ENCODE peak calls at places on chromosome 15, in nine cellular contexts. K, M, Q, I, U, B, W, N and R are unnamed samples.

GRCh38 chr15:95693917-95694316 is 636.6 kb upstream of the NR2F2 start:
- DNase-seq in K (no peak), M (no peak), Q (no peak), I (no peak), U (no peak), B (no peak), W (no peak), N (no peak), R (no peak)

GRCh38 chr15:61037031-61037430 is 192.1 kb downstream of the RORA start:
- DNase-seq in K (no peak), M (no peak), Q (no peak), I (no peak), U (no peak), B (no peak), W (no peak), N (no peak), R (no peak)

GRCh38 chr15:29115093-29115991 is 154.3 kb downstream of the NSMCE3 start:
- DNase-seq in K (peak; percentile 51), M (no peak), Q (no peak), I (no peak), U (peak; percentile 21), B (no peak), W (no peak), N (no peak), R (no peak)

GRCh38 chr15:80585544-80586018 is 109.5 kb upstream of the ABHD17C start:
- DNase-seq in K (no peak), M (no peak), Q (no peak), I (peak; percentile 13), U (no peak), B (no peak), W (no peak), N (no peak), R (no peak)

GRCh38 chr15:74725845-74726773 is 781 bp upstream of the CYP1A1 start:
- DNase-seq in K (peak; percentile 56), M (no peak), Q (peak; percentile 29), I (peak; percentile 44), U (no peak), B (peak; percentile 21), W (peak; percentile 46), N (peak; percentile 28), R (no peak)

GRCh38 chr15:81338422-81339007 is 14.6 kb upstream of the STARD5 start:
- DNase-seq in K (no peak), M (peak; percentile 64), Q (peak; percentile 61), I (no peak), U (no peak), B (peak; percentile 22), W (no peak), N (peak; percentile 78), R (peak; percentile 85)

GRCh38 chr15:63476229-63476632 is 28.2 kb upstream of the USP3 start:
- DNase-seq in K (no peak), M (no peak), Q (no peak), I (no peak), U (no peak), B (no peak), W (peak; percentile 85), N (no peak), R (no peak)

GRCh38 chr15:73051402-73051810 is 857 bp upstream of the NEO1 start:
- DNase-seq in K (peak; percentile 42), M (peak; percentile 6), Q (peak; percentile 59), I (peak; percentile 78), U (peak; percentile 62), B (no peak), W (no peak), N (no peak), R (peak; percentile 79)

GRCh38 chr15:76073554-76073953 is 13.8 kb downstream of the TMEM266 start:
- DNase-seq in K (no peak), M (no peak), Q (no peak), I (no peak), U (no peak), B (no peak), W (no peak), N (no peak), R (no peak)

GRCh38 chr15:98085003-98085639 is 124.6 kb downstream of the ARRDC4 start:
- DNase-seq in K (no peak), M (peak; percentile 71), Q (peak; percentile 60), I (peak; percentile 48), U (no peak), B (peak; percentile 35), W (peak; percentile 43), N (no peak), R (no peak)

DNA sequence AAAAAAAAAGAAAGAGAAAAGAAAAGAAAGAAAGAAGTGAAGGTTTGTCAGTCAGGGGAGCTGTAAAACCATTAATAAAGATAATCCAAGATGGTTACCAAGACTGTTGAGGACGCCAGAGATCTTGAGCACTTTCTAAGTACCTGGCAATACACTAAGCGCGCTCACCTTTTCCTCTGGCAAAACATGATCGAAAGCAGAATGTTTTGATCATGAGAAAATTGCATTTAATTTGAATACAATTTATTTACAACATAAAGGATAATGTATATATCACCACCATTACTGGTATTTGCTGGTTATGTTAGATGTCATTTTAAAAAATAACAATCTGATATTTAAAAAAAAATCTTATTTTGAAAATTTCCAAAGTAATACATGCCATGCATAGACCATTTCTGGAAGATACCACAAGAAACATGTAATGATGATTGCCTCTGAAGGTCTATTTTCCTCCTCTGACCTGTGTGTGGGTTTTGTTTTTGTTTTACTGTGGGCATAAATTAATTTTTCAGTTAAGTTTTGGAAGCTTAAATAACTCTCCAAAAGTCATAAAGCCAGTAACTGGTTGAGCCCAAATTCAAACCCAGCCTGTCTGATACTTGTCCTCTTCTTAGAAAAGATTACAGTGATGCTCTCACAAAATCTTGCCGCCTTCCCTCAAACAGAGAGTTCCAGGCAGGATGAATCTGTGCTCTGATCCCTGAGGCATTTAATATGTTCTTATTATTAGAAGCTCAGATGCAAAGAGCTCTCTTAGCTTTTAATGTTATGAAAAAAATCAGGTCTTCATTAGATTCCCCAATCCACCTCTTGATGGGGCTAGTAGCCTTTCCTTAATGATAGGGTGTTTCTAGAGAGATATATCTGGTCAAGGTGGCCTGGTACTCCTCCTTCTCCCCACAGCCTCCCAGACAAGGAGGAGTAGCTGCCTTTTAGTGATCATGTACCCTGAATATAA is 2.0 kb downstream of the B2M start:
- DNase-seq in K (peak; percentile 39), M (no peak), Q (no peak), I (no peak), U (no peak), B (no peak), W (peak; percentile 27), N (no peak), R (no peak)
- TF ChIP-seq POLR2A in K (no peak), M (no peak), Q (no peak), I (no peak), U (no peak), B (no peak), W (no peak), N (no peak), R (no peak)

DNA sequence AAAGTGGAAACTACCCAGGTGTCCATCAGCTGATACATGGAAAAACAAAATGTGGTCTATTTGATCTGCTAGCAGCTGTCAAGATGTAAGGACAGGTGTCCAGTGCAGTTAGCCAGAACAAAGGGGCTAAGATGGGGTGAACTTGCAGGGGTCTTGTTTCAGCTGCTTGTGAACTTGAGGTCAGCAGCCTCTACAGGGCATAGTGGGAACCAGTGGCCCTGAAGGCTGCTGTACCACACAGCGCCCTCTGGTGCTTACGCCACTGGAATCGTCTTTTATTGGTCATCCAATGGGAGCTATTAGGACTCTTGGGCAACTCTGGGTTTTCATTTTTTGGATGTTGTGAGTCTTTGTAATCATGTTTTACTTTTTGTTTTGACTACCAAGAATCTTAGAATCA is 62.2 kb upstream of the CTSH start:
- DNase-seq in K (peak; percentile 79), M (peak; percentile 68), Q (no peak), I (peak; percentile 53), U (no peak), B (peak; percentile 40), W (peak; percentile 75), N (no peak), R (no peak)
- H3K4me3 ChIP-seq in K (no peak overlapping the region), M (no peak overlapping the region), Q (no peak overlapping the region), I (no peak overlapping the region), U (no peak overlapping the region), B (no peak overlapping the region), W (no peak overlapping the region), N (no peak overlapping the region), R (no peak overlapping the region)

GRCh38 chr15:87609474-87609873 is 647.1 kb downstream of the NTRK3 start:
- DNase-seq in K (no peak), M (no peak), Q (no peak), I (no peak), U (no peak), B (peak; percentile 17), W (no peak), N (no peak), R (no peak)

GRCh38 chr15:87609909-87610308 is 646.6 kb downstream of the NTRK3 start:
- DNase-seq in K (peak; percentile 16), M (no peak), Q (no peak), I (no peak), U (no peak), B (no peak), W (no peak), N (no peak), R (no peak)

GRCh38 chr15:87599616-87600015 is 656.9 kb downstream of the NTRK3 start:
- DNase-seq in K (no peak), M (no peak), Q (no peak), I (no peak), U (no peak), B (no peak), W (no peak), N (no peak), R (no peak)

GRCh38 chr15:87608238-87609028 is 648.1 kb downstream of the NTRK3 start:
- DNase-seq in K (peak; percentile 27), M (no peak), Q (no peak), I (no peak), U (no peak), B (no peak), W (no peak), N (no peak), R (no peak)

GRCh38 chr15:87604857-87605446 is 651.6 kb downstream of the NTRK3 start:
- DNase-seq in K (peak; percentile 41), M (no peak), Q (no peak), I (no peak), U (no peak), B (no peak), W (no peak), N (no peak), R (no peak)
- TF ChIP-seq CTCF in K (peak; percentile 44), M (peak; percentile 17), Q (peak; percentile 54), I (peak; percentile 11), U (no peak), B (peak; percentile 43), W (peak; percentile 22), N (no peak), R (no peak)

GRCh38 chr15:59678171-59678570 is 10.9 kb downstream of the BNIP2 start:
- DNase-seq in K (no peak), M (no peak), Q (no peak), I (no peak), U (no peak), B (no peak), W (no peak), N (no peak), R (no peak)

GRCh38 chr15:59680346-59680745 is 8.8 kb downstream of the BNIP2 start:
- DNase-seq in K (no peak), M (no peak), Q (no peak), I (no peak), U (no peak), B (no peak), W (no peak), N (no peak), R (no peak)

GRCh38 chr15:59678620-59679019 is 10.5 kb downstream of the BNIP2 start:
- DNase-seq in K (no peak), M (no peak), Q (no peak), I (no peak), U (no peak), B (no peak), W (no peak), N (no peak), R (no peak)

GRCh38 chr15:59674501-59674900 is 14.6 kb downstream of the BNIP2 start:
- DNase-seq in K (no peak), M (no peak), Q (no peak), I (no peak), U (no peak), B (no peak), W (no peak), N (no peak), R (no peak)

GRCh38 chr15:59676565-59676964 is 12.6 kb downstream of the BNIP2 start:
- DNase-seq in K (no peak), M (no peak), Q (no peak), I (no peak), U (no peak), B (no peak), W (no peak), N (no peak), R (no peak)
- TF ChIP-seq POLR2A in K (no peak), M (no peak), Q (no peak), I (no peak), U (no peak), B (no peak), W (no peak), N (no peak), R (no peak)